ENCODE peak calls at places on chromosomes 16 and 17, in nine cellular contexts. One of them, this sample, is unnamed.

GRCh38 chr16:56317998-56318912 is 107.1 kb downstream of the AMFR start:
- DNase-seq in skeletal muscle cell: peak
- DNase-seq in adrenal gland: peak
- DNase-seq in RPMI7951: peak
- DNase-seq in colonic mucosa: peak
- DNase-seq in SHP77 treated with DMSO at 0.1 percent for 48 hours: peak
- DNase-seq in stimulated activated naive CD4-positive, alpha-beta T cell treated with Interleukin-2 at 50 U/mL for 16 hours: peak
- DNase-seq in fibroblast of the conjunctiva: peak
- DNase-seq in endothelial cell: peak
- DNase-seq in this sample: peak

GRCh38 chr16:79810449-79811189 is 210.1 kb upstream of the MAF start:
- DNase-seq in endothelial cell: no peak
- DNase-seq in colonic mucosa: no peak
- DNase-seq in skeletal muscle cell: no peak
- DNase-seq in SHP77 treated with DMSO at 0.1 percent for 48 hours: no peak
- DNase-seq in RPMI7951: peak
- DNase-seq in adrenal gland: no peak
- DNase-seq in fibroblast of the conjunctiva: no peak
- DNase-seq in stimulated activated naive CD4-positive, alpha-beta T cell treated with Interleukin-2 at 50 U/mL for 16 hours: no peak
- DNase-seq in this sample: no peak

GRCh38 chr17:57900991-57901743 is 51.3 kb upstream of the MRPS23 start:
- DNase-seq in endothelial cell: no peak
- DNase-seq in stimulated activated naive CD4-positive, alpha-beta T cell treated with Interleukin-2 at 50 U/mL for 16 hours: no peak
- DNase-seq in adrenal gland: no peak
- DNase-seq in fibroblast of the conjunctiva: no peak
- DNase-seq in skeletal muscle cell: no peak
- DNase-seq in RPMI7951: no peak
- DNase-seq in colonic mucosa: peak
- DNase-seq in SHP77 treated with DMSO at 0.1 percent for 48 hours: peak
- DNase-seq in this sample: no peak

GRCh38 chr17:50218771-50219315 is 17.4 kb upstream of the COL1A1 start:
- DNase-seq in endothelial cell: no peak
- DNase-seq in RPMI7951: peak
- DNase-seq in colonic mucosa: no peak
- DNase-seq in skeletal muscle cell: peak
- DNase-seq in fibroblast of the conjunctiva: peak
- DNase-seq in stimulated activated naive CD4-positive, alpha-beta T cell treated with Interleukin-2 at 50 U/mL for 16 hours: no peak
- DNase-seq in adrenal gland: no peak
- DNase-seq in SHP77 treated with DMSO at 0.1 percent for 48 hours: no peak
- DNase-seq in this sample: peak

GRCh38 chr17:299546-299945 is 53.1 kb downstream of the RPH3AL start:
- DNase-seq in endothelial cell: no peak
- DNase-seq in colonic mucosa: no peak
- DNase-seq in fibroblast of the conjunctiva: no peak
- DNase-seq in adrenal gland: no peak
- DNase-seq in stimulated activated naive CD4-positive, alpha-beta T cell treated with Interleukin-2 at 50 U/mL for 16 hours: no peak
- DNase-seq in RPMI7951: no peak
- DNase-seq in SHP77 treated with DMSO at 0.1 percent for 48 hours: no peak
- DNase-seq in skeletal muscle cell: no peak
- DNase-seq in this sample: no peak

GRCh38 chr16:3086596-3087242 is 12.4 kb downstream of the ZSCAN10 start:
- DNase-seq in SHP77 treated with DMSO at 0.1 percent for 48 hours: no peak
- DNase-seq in fibroblast of the conjunctiva: no peak
- DNase-seq in endothelial cell: peak
- DNase-seq in colonic mucosa: no peak
- DNase-seq in adrenal gland: no peak
- DNase-seq in skeletal muscle cell: no peak
- DNase-seq in stimulated activated naive CD4-positive, alpha-beta T cell treated with Interleukin-2 at 50 U/mL for 16 hours: no peak
- DNase-seq in RPMI7951: no peak
- DNase-seq in this sample: no peak

GRCh38 chr17:44522883-44523671 is 19.9 kb upstream of the GPATCH8 start:
- DNase-seq in SHP77 treated with DMSO at 0.1 percent for 48 hours: peak
- DNase-seq in skeletal muscle cell: no peak
- DNase-seq in colonic mucosa: peak
- DNase-seq in RPMI7951: peak
- DNase-seq in fibroblast of the conjunctiva: no peak
- DNase-seq in endothelial cell: peak
- DNase-seq in adrenal gland: peak
- DNase-seq in stimulated activated naive CD4-positive, alpha-beta T cell treated with Interleukin-2 at 50 U/mL for 16 hours: peak
- DNase-seq in this sample: peak

GRCh38 chr16:85028638-85029412 is 1.2 kb downstream of the KIAA0513 start:
- DNase-seq in adrenal gland: peak
- DNase-seq in SHP77 treated with DMSO at 0.1 percent for 48 hours: no peak
- DNase-seq in fibroblast of the conjunctiva: no peak
- DNase-seq in endothelial cell: no peak
- DNase-seq in skeletal muscle cell: no peak
- DNase-seq in stimulated activated naive CD4-positive, alpha-beta T cell treated with Interleukin-2 at 50 U/mL for 16 hours: peak
- DNase-seq in RPMI7951: peak
- DNase-seq in colonic mucosa: peak
- DNase-seq in this sample: no peak

GRCh38 chr16:28905800-28906372 is 19.2 kb downstream of the RABEP2 start:
- DNase-seq in skeletal muscle cell: no peak
- DNase-seq in SHP77 treated with DMSO at 0.1 percent for 48 hours: no peak
- DNase-seq in adrenal gland: no peak
- DNase-seq in RPMI7951: no peak
- DNase-seq in endothelial cell: no peak
- DNase-seq in colonic mucosa: no peak
- DNase-seq in fibroblast of the conjunctiva: no peak
- DNase-seq in stimulated activated naive CD4-positive, alpha-beta T cell treated with Interleukin-2 at 50 U/mL for 16 hours: no peak
- DNase-seq in this sample: no peak

GRCh38 chr16:66382966-66383299 is 16.4 kb downstream of the CDH5 start:
- DNase-seq in RPMI7951: peak
- DNase-seq in adrenal gland: no peak
- DNase-seq in SHP77 treated with DMSO at 0.1 percent for 48 hours: no peak
- DNase-seq in fibroblast of the conjunctiva: no peak
- DNase-seq in stimulated activated naive CD4-positive, alpha-beta T cell treated with Interleukin-2 at 50 U/mL for 16 hours: no peak
- DNase-seq in colonic mucosa: no peak
- DNase-seq in skeletal muscle cell: peak
- DNase-seq in endothelial cell: no peak
- DNase-seq in this sample: no peak

GRCh38 chr17:79811036-79811887 is 14.4 kb upstream of the CBX8 start:
- DNase-seq in colonic mucosa: no peak
- DNase-seq in fibroblast of the conjunctiva: no peak
- DNase-seq in adrenal gland: no peak
- DNase-seq in SHP77 treated with DMSO at 0.1 percent for 48 hours: peak
- DNase-seq in stimulated activated naive CD4-positive, alpha-beta T cell treated with Interleukin-2 at 50 U/mL for 16 hours: no peak
- DNase-seq in RPMI7951: peak
- DNase-seq in skeletal muscle cell: no peak
- DNase-seq in endothelial cell: peak
- DNase-seq in this sample: peak

GRCh38 chr16:2949705-2950399 is 14.2 kb upstream of the KREMEN2 start:
- DNase-seq in colonic mucosa: no peak
- DNase-seq in adrenal gland: no peak
- DNase-seq in fibroblast of the conjunctiva: no peak
- DNase-seq in SHP77 treated with DMSO at 0.1 percent for 48 hours: no peak
- DNase-seq in skeletal muscle cell: no peak
- DNase-seq in RPMI7951: no peak
- DNase-seq in stimulated activated naive CD4-positive, alpha-beta T cell treated with Interleukin-2 at 50 U/mL for 16 hours: no peak
- DNase-seq in endothelial cell: no peak
- DNase-seq in this sample: peak

GRCh38 chr17:34981538-34982241 is 1.4 kb downstream of the LIG3 start:
- DNase-seq in endothelial cell: no peak
- DNase-seq in fibroblast of the conjunctiva: no peak
- DNase-seq in SHP77 treated with DMSO at 0.1 percent for 48 hours: no peak
- DNase-seq in skeletal muscle cell: no peak
- DNase-seq in adrenal gland: no peak
- DNase-seq in colonic mucosa: no peak
- DNase-seq in RPMI7951: no peak
- DNase-seq in stimulated activated naive CD4-positive, alpha-beta T cell treated with Interleukin-2 at 50 U/mL for 16 hours: no peak
- DNase-seq in this sample: no peak

GRCh38 chr17:44222112-44222869 is 2.8 kb upstream of the UBTF start:
- DNase-seq in SHP77 treated with DMSO at 0.1 percent for 48 hours: peak
- DNase-seq in skeletal muscle cell: peak
- DNase-seq in RPMI7951: peak
- DNase-seq in colonic mucosa: peak
- DNase-seq in stimulated activated naive CD4-positive, alpha-beta T cell treated with Interleukin-2 at 50 U/mL for 16 hours: peak
- DNase-seq in adrenal gland: peak
- DNase-seq in fibroblast of the conjunctiva: no peak
- DNase-seq in endothelial cell: peak
- DNase-seq in this sample: peak

GRCh38 chr16:177394-177822 is 928 bp downstream of the HBA1 start:
- DNase-seq in RPMI7951: peak
- DNase-seq in endothelial cell: no peak
- DNase-seq in fibroblast of the conjunctiva: no peak
- DNase-seq in colonic mucosa: no peak
- DNase-seq in SHP77 treated with DMSO at 0.1 percent for 48 hours: peak
- DNase-seq in skeletal muscle cell: no peak
- DNase-seq in adrenal gland: no peak
- DNase-seq in stimulated activated naive CD4-positive, alpha-beta T cell treated with Interleukin-2 at 50 U/mL for 16 hours: no peak
- DNase-seq in this sample: no peak

GRCh38 chr17:78168906-78169793 is 769 bp downstream of the SYNGR2 start:
- DNase-seq in stimulated activated naive CD4-positive, alpha-beta T cell treated with Interleukin-2 at 50 U/mL for 16 hours: peak
- DNase-seq in SHP77 treated with DMSO at 0.1 percent for 48 hours: no peak
- DNase-seq in endothelial cell: peak
- DNase-seq in adrenal gland: peak
- DNase-seq in skeletal muscle cell: no peak
- DNase-seq in colonic mucosa: peak
- DNase-seq in fibroblast of the conjunctiva: no peak
- DNase-seq in RPMI7951: peak
- DNase-seq in this sample: peak

GRCh38 chr17:3167574-3167973 is 29.7 kb upstream of the OR1A2 start:
- DNase-seq in endothelial cell: no peak
- DNase-seq in skeletal muscle cell: no peak
- DNase-seq in SHP77 treated with DMSO at 0.1 percent for 48 hours: no peak
- DNase-seq in RPMI7951: no peak
- DNase-seq in stimulated activated naive CD4-positive, alpha-beta T cell treated with Interleukin-2 at 50 U/mL for 16 hours: no peak
- DNase-seq in adrenal gland: no peak
- DNase-seq in colonic mucosa: no peak
- DNase-seq in fibroblast of the conjunctiva: no peak
- DNase-seq in this sample: no peak

GRCh38 chr16:64892843-64893242 is 229.0 kb downstream of the CDH11 start:
- DNase-seq in SHP77 treated with DMSO at 0.1 percent for 48 hours: no peak
- DNase-seq in fibroblast of the conjunctiva: no peak
- DNase-seq in adrenal gland: no peak
- DNase-seq in colonic mucosa: no peak
- DNase-seq in stimulated activated naive CD4-positive, alpha-beta T cell treated with Interleukin-2 at 50 U/mL for 16 hours: no peak
- DNase-seq in endothelial cell: no peak
- DNase-seq in skeletal muscle cell: peak
- DNase-seq in RPMI7951: peak
- DNase-seq in this sample: no peak

GRCh38 chr17:19724501-19725420 is 8.4 kb upstream of the SLC47A2 start:
- DNase-seq in adrenal gland: peak
- DNase-seq in SHP77 treated with DMSO at 0.1 percent for 48 hours: no peak
- DNase-seq in endothelial cell: no peak
- DNase-seq in colonic mucosa: peak
- DNase-seq in fibroblast of the conjunctiva: no peak
- DNase-seq in stimulated activated naive CD4-positive, alpha-beta T cell treated with Interleukin-2 at 50 U/mL for 16 hours: peak
- DNase-seq in RPMI7951: peak
- DNase-seq in skeletal muscle cell: no peak
- DNase-seq in this sample: peak

GRCh38 chr16:69363281-69363717 is 11.7 kb upstream of the TMED6 start:
- DNase-seq in stimulated activated naive CD4-positive, alpha-beta T cell treated with Interleukin-2 at 50 U/mL for 16 hours: no peak
- DNase-seq in SHP77 treated with DMSO at 0.1 percent for 48 hours: no peak
- DNase-seq in endothelial cell: no peak
- DNase-seq in adrenal gland: no peak
- DNase-seq in RPMI7951: no peak
- DNase-seq in skeletal muscle cell: no peak
- DNase-seq in colonic mucosa: no peak
- DNase-seq in fibroblast of the conjunctiva: no peak
- DNase-seq in this sample: no peak

GRCh38 chr17:40349477-40350409 is 14.8 kb downstream of the GJD3 start:
- DNase-seq in adrenal gland: peak
- DNase-seq in endothelial cell: no peak
- DNase-seq in fibroblast of the conjunctiva: no peak
- DNase-seq in SHP77 treated with DMSO at 0.1 percent for 48 hours: no peak
- DNase-seq in RPMI7951: no peak
- DNase-seq in skeletal muscle cell: no peak
- DNase-seq in stimulated activated naive CD4-positive, alpha-beta T cell treated with Interleukin-2 at 50 U/mL for 16 hours: no peak
- DNase-seq in colonic mucosa: peak
- DNase-seq in this sample: no peak

This sample was measured in ecto neural progenitor cell.